ENCODE peak calls at places on chromosome 7, in five cellular contexts. One of them, this sample, is unnamed.

GRCh38 chr7:80659120-80660055 is 20.9 kb downstream of the CD36 start:
- DNase-seq in Calu3: no peak
- DNase-seq in cardiac fibroblast: peak; percentile 51
- DNase-seq in colonic mucosa: no peak
- DNase-seq in BJ: peak; percentile 19
- DNase-seq in this sample: peak; percentile 56

GRCh38 chr7:7808156-7808555 is 89.7 kb upstream of the RPA3 start:
- DNase-seq in BJ: no peak
- DNase-seq in cardiac fibroblast: peak; percentile 79
- DNase-seq in Calu3: no peak
- DNase-seq in colonic mucosa: no peak
- DNase-seq in this sample: peak; percentile 71

GRCh38 chr7:205117-206010 is 13.0 kb downstream of the FAM20C start:
- DNase-seq in BJ: no peak
- DNase-seq in colonic mucosa: no peak
- DNase-seq in cardiac fibroblast: no peak
- DNase-seq in Calu3: no peak
- DNase-seq in this sample: no peak

GRCh38 chr7:94003446-94004023 is 620 bp downstream of the BET1 start:
- DNase-seq in cardiac fibroblast: no peak
- DNase-seq in Calu3: no peak
- DNase-seq in BJ: no peak
- DNase-seq in colonic mucosa: peak; percentile 26
- DNase-seq in this sample: no peak

GRCh38 chr7:2760098-2760889 is 72.3 kb downstream of the AMZ1 start:
- DNase-seq in Calu3: peak; percentile 79
- DNase-seq in cardiac fibroblast: peak; percentile 64
- DNase-seq in colonic mucosa: peak; percentile 92
- DNase-seq in BJ: no peak
- DNase-seq in this sample: peak; percentile 26

GRCh38 chr7:57496395-57496794 is 46.4 kb downstream of the ZNF716 start:
- DNase-seq in BJ: no peak
- DNase-seq in colonic mucosa: no peak
- DNase-seq in cardiac fibroblast: no peak
- DNase-seq in Calu3: no peak
- DNase-seq in this sample: no peak

GRCh38 chr7:83852136-83852535 is 203.2 kb upstream of the SEMA3E start:
- DNase-seq in Calu3: peak; percentile 6
- DNase-seq in colonic mucosa: peak; percentile 20
- DNase-seq in cardiac fibroblast: no peak
- DNase-seq in BJ: no peak
- DNase-seq in this sample: peak; percentile 4

GRCh38 chr7:2786607-2787116 is 57.4 kb downstream of the GNA12 start:
- DNase-seq in BJ: no peak
- DNase-seq in Calu3: no peak
- DNase-seq in colonic mucosa: no peak
- DNase-seq in cardiac fibroblast: no peak
- DNase-seq in this sample: no peak

GRCh38 chr7:102295346-102296178 is 8.9 kb downstream of the SH2B2 start:
- DNase-seq in cardiac fibroblast: no peak
- DNase-seq in Calu3: no peak
- DNase-seq in colonic mucosa: no peak
- DNase-seq in BJ: no peak
- DNase-seq in this sample: no peak

GRCh38 chr7:70596575-70596891 is 535.4 kb upstream of the GALNT17 start:
- DNase-seq in cardiac fibroblast: no peak
- DNase-seq in Calu3: no peak
- DNase-seq in colonic mucosa: peak; percentile 65
- DNase-seq in BJ: no peak
- DNase-seq in this sample: no peak

GRCh38 chr7:93178213-93178612 is 30.0 kb upstream of the SAMD9L start:
- DNase-seq in cardiac fibroblast: peak; percentile 43
- DNase-seq in Calu3: no peak
- DNase-seq in BJ: no peak
- DNase-seq in colonic mucosa: no peak
- DNase-seq in this sample: no peak

GRCh38 chr7:149196151-149196704 is 882 bp downstream of the ZNF282 start:
- DNase-seq in colonic mucosa: peak; percentile 25
- DNase-seq in Calu3: no peak
- DNase-seq in BJ: no peak
- DNase-seq in cardiac fibroblast: no peak
- DNase-seq in this sample: peak; percentile 33

GRCh38 chr7:128266891-128267839 is 26.1 kb downstream of the LEP start:
- DNase-seq in BJ: peak; percentile 17
- DNase-seq in cardiac fibroblast: peak; percentile 59
- DNase-seq in Calu3: peak; percentile 43
- DNase-seq in colonic mucosa: peak; percentile 56
- DNase-seq in this sample: peak; percentile 90

GRCh38 chr7:105643384-105643783 is 62.1 kb upstream of the EFCAB10 start:
- DNase-seq in BJ: no peak
- DNase-seq in colonic mucosa: no peak
- DNase-seq in cardiac fibroblast: no peak
- DNase-seq in Calu3: no peak
- DNase-seq in this sample: no peak

GRCh38 chr7:128676665-128677064 is 4.6 kb downstream of the GARIN1A start:
- DNase-seq in BJ: no peak
- DNase-seq in colonic mucosa: no peak
- DNase-seq in cardiac fibroblast: no peak
- DNase-seq in Calu3: no peak
- DNase-seq in this sample: no peak

GRCh38 chr7:68820321-68820720 is 778.0 kb upstream of the AUTS2 start:
- DNase-seq in cardiac fibroblast: no peak
- DNase-seq in colonic mucosa: no peak
- DNase-seq in Calu3: no peak
- DNase-seq in BJ: no peak
- DNase-seq in this sample: no peak

GRCh38 chr7:155130493-155130892 is 60.4 kb downstream of the HTR5A start:
- DNase-seq in cardiac fibroblast: no peak
- DNase-seq in colonic mucosa: no peak
- DNase-seq in Calu3: no peak
- DNase-seq in BJ: no peak
- DNase-seq in this sample: no peak

GRCh38 chr7:115731796-115732471 is 298.6 kb downstream of the TFEC start:
- DNase-seq in BJ: no peak
- DNase-seq in Calu3: no peak
- DNase-seq in colonic mucosa: no peak
- DNase-seq in cardiac fibroblast: no peak
- DNase-seq in this sample: no peak

GRCh38 chr7:36153571-36154097 is 580 bp downstream of the EEPD1 start:
- DNase-seq in cardiac fibroblast: no peak
- DNase-seq in Calu3: peak; percentile 49
- DNase-seq in colonic mucosa: peak; percentile 39
- DNase-seq in BJ: no peak
- DNase-seq in this sample: no peak

GRCh38 chr7:138338361-138338760 is 121.7 kb upstream of the TRIM24 start:
- DNase-seq in BJ: no peak
- DNase-seq in cardiac fibroblast: peak; percentile 94
- DNase-seq in Calu3: no peak
- DNase-seq in colonic mucosa: peak; percentile 40
- DNase-seq in this sample: peak; percentile 82

GRCh38 chr7:4725014-4725951 is 43.2 kb downstream of the FOXK1 start:
- DNase-seq in BJ: peak; percentile 70
- DNase-seq in Calu3: peak; percentile 79
- DNase-seq in colonic mucosa: peak; percentile 51
- DNase-seq in cardiac fibroblast: peak; percentile 95
- DNase-seq in this sample: peak; percentile 84

GRCh38 chr7:139993592-139993991 is 69.2 kb downstream of the PARP12 start:
- DNase-seq in BJ: no peak
- DNase-seq in colonic mucosa: no peak
- DNase-seq in Calu3: no peak
- DNase-seq in cardiac fibroblast: no peak
- DNase-seq in this sample: no peak

GRCh38 chr7:151990567-151990966 is 34.3 kb downstream of the GALNTL5 start:
- DNase-seq in BJ: no peak
- DNase-seq in cardiac fibroblast: peak; percentile 58
- DNase-seq in colonic mucosa: no peak
- DNase-seq in Calu3: no peak
- DNase-seq in this sample: peak; percentile 24

GRCh38 chr7:130941322-130942210 is 207.6 kb upstream of the KLF14 start:
- DNase-seq in BJ: no peak
- DNase-seq in colonic mucosa: peak; percentile 75
- DNase-seq in Calu3: peak; percentile 68
- DNase-seq in cardiac fibroblast: peak; percentile 77
- DNase-seq in this sample: peak; percentile 41

DNA sequence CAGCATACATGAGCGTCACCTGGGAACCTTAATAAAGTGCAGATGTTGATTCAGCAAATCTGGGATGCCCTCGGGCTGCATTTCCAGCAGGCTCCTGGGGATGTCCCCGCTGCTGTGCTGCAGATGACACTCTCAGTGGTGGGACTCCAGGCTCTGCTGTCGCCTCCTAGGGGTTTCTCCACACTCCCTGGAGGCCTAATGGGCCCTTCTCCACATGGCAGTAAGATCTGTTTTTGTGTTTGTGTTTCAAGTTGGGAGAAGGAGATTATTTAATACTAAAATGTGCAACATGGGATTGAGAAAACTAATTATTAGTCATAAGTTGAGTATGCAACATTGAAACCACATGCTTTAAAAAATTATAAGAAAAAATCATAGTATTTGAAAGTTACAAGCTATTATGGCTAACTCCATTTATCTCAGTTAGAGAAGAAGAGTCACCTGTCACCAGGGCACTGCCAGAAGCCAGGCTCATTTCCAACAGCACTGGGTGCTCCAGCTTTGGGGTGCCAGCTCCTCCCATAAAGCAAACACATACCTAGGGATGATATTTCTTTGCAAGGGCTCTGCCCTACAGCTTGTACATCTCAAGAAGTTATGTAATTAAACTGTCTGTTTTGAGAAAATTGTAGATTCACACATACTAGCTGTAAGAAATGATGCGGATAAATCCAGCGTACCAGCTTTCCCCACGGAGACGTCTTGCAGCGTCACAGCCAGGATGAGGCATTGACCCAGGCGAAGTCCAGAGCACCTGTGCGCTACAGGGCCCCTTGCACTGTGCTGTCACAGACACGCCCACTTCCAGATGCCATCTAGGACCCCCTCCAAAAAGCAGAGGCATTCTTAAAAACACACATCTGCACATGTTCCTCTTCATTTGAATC is 106.4 kb downstream of the EGFR start:
- DNase-seq in colonic mucosa: no peak
- DNase-seq in BJ: no peak
- DNase-seq in cardiac fibroblast: peak; percentile 54
- DNase-seq in Calu3: no peak
- DNase-seq in this sample: no peak
- TF ChIP-seq CTCF in colonic mucosa: no peak
- TF ChIP-seq CTCF in BJ: no peak
- TF ChIP-seq CTCF in cardiac fibroblast: no peak
- TF ChIP-seq CTCF in Calu3: no peak
- TF ChIP-seq CTCF in this sample: no peak

GRCh38 chr7:1419688-1420087 is 39.6 kb downstream of the MICALL2 start:
- DNase-seq in colonic mucosa: no peak
- DNase-seq in Calu3: no peak
- DNase-seq in cardiac fibroblast: no peak
- DNase-seq in BJ: no peak
- DNase-seq in this sample: no peak
- TF ChIP-seq CTCF in colonic mucosa: no peak
- TF ChIP-seq CTCF in Calu3: no peak
- TF ChIP-seq CTCF in cardiac fibroblast: no peak
- TF ChIP-seq CTCF in BJ: no peak
- TF ChIP-seq CTCF in this sample: no peak

GRCh38 chr7:133203490-133203889 is 49.4 kb upstream of the EXOC4 start:
- DNase-seq in BJ: no peak
- DNase-seq in colonic mucosa: no peak
- DNase-seq in Calu3: no peak
- DNase-seq in cardiac fibroblast: no peak
- DNase-seq in this sample: no peak

GRCh38 chr7:133207687-133208086 is 45.2 kb upstream of the EXOC4 start:
- DNase-seq in Calu3: no peak
- DNase-seq in cardiac fibroblast: peak; percentile 24
- DNase-seq in colonic mucosa: no peak
- DNase-seq in BJ: no peak
- DNase-seq in this sample: peak; percentile 37
- TF ChIP-seq CTCF in Calu3: peak; percentile 12
- TF ChIP-seq CTCF in cardiac fibroblast: peak; percentile 11
- TF ChIP-seq CTCF in colonic mucosa: no peak
- TF ChIP-seq CTCF in BJ: peak; percentile 21
- TF ChIP-seq CTCF in this sample: peak; percentile 18

DNA sequence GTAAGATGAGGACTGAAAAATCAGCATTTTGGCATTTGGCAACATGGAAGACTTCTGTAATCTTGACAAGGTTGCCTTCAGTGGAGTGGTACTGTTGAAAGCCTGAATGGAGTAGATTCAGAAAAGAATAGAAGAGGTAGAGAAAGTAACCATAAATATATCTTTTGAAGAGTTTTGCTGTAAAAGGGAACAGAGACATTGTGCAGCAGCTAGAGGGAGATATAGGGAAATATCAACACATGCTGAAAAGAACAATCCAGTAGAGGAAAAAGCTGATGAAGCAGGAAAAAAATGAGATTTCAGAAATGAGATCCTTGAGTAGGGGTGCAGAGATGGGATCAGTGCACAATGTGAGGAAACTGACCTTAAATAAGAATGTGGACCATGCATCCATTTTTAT is 60.0 kb downstream of the RAPGEF5 start:
- DNase-seq in BJ: no peak
- DNase-seq in cardiac fibroblast: peak; percentile 9
- DNase-seq in Calu3: no peak
- DNase-seq in colonic mucosa: no peak
- DNase-seq in this sample: no peak
- TF ChIP-seq CTCF in BJ: peak; percentile 11
- TF ChIP-seq CTCF in cardiac fibroblast: peak; percentile 25
- TF ChIP-seq CTCF in Calu3: no peak
- TF ChIP-seq CTCF in colonic mucosa: no peak
- TF ChIP-seq CTCF in this sample: no peak

DNA sequence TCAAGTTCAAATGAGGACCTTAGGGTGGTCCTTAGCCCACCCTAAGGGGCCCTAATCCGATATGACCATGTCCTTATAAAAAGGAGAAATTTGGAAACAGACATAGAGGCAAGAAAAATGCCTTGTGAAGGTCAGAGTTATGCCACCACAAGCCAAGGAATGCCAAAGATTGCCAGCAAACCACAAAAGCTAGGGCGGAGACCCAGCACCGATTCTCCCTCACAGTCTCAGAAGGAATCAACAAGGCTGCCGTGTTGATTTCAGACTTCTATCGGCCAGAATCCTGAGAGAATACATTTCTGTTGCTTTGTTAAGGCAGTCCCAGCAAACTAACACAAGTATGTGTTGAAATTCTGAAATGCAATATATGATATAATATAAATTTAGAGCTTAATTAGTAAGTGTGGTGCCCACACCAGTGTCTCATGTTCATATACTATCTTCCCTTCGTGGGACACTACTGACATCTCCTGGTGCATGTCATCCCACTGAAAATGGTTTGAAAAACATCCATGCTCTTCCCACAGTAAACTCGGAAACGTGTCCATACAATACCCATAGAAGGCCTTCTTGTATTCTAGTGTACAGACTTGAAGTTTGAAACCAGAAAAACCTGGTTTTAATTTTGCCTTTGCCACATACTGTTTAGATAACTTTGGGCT is 349.0 kb downstream of the TNS3 start:
- DNase-seq in BJ: no peak
- DNase-seq in colonic mucosa: no peak
- DNase-seq in Calu3: no peak
- DNase-seq in cardiac fibroblast: no peak
- DNase-seq in this sample: no peak
- TF ChIP-seq CTCF in BJ: no peak
- TF ChIP-seq CTCF in colonic mucosa: no peak
- TF ChIP-seq CTCF in Calu3: no peak
- TF ChIP-seq CTCF in cardiac fibroblast: no peak
- TF ChIP-seq CTCF in this sample: no peak

This sample was measured in MCF 10A.